ENCODE peak calls at places on chromosomes 5 and 9, in ten cellular contexts. Y, F, I, U, C, P, G, A, E and O are unnamed samples.

GRCh38 chr9:37337301-37337905 is 85.1 kb upstream of the GRHPR start:
- DNase-seq in P (no peak), A (no peak), E (no peak), Y (no peak), F (no peak), I (no peak), C (no peak), U (no peak), G (no peak), O (no peak)

GRCh38 chr9:124280176-124280691 is 22.5 kb downstream of the NEK6 start:
- DNase-seq in A (no peak), U (no peak), C (no peak), I (peak; percentile 69), P (no peak), F (peak; percentile 48), E (no peak), G (no peak), Y (peak; percentile 71), O (no peak)

GRCh38 chr5:80554646-80555045 is 15.4 kb downstream of the ANKRD34B start:
- DNase-seq in U (no peak), I (no peak), G (no peak), Y (no peak), C (no peak), P (no peak), F (no peak), E (no peak), A (no peak), O (no peak)

GRCh38 chr5:6252581-6252980 is 125.8 kb downstream of the MED10 start:
- DNase-seq in Y (no peak), A (no peak), P (no peak), G (no peak), F (no peak), I (no peak), U (no peak), E (no peak), C (no peak), O (no peak)

GRCh38 chr5:139747583-139748504 is 47.8 kb upstream of the PSD2 start:
- DNase-seq in P (peak; percentile 83), C (peak; percentile 74), I (peak; percentile 89), A (peak; percentile 80), Y (peak; percentile 49), G (peak; percentile 86), U (peak; percentile 64), E (no peak), F (no peak), O (peak; percentile 67)

GRCh38 chr5:7827602-7828001 is 23.3 kb downstream of the CFAP90 start:
- DNase-seq in C (no peak), I (no peak), G (no peak), P (no peak), Y (no peak), U (no peak), E (no peak), A (no peak), F (no peak), O (no peak)

GRCh38 chr5:142841511-142842255 is 71.5 kb downstream of the ARHGAP26 start:
- DNase-seq in Y (peak; percentile 86), U (no peak), F (no peak), C (no peak), I (no peak), E (no peak), P (no peak), G (no peak), A (peak; percentile 79), O (no peak)

GRCh38 chr5:32785639-32786216 is 74.6 kb downstream of the NPR3 start:
- DNase-seq in U (no peak), P (no peak), C (no peak), I (no peak), E (no peak), F (no peak), G (no peak), Y (no peak), A (no peak), O (no peak)

GRCh38 chr5:73030995-73031394 is 75.2 kb downstream of the FCHO2 start:
- DNase-seq in F (no peak), C (no peak), I (peak; percentile 34), P (no peak), E (no peak), G (no peak), A (no peak), Y (no peak), U (no peak), O (no peak)

GRCh38 chr5:38670878-38671277 is 114.4 kb upstream of the LIFR start:
- DNase-seq in Y (no peak), F (peak; percentile 80), A (no peak), I (no peak), E (no peak), G (no peak), C (no peak), U (no peak), P (no peak), O (no peak)

GRCh38 chr9:124054671-124055212 is 43.2 kb downstream of the LHX2 start:
- DNase-seq in C (no peak), E (no peak), I (no peak), F (no peak), U (peak; percentile 73), Y (no peak), P (no peak), G (no peak), A (no peak), O (no peak)

GRCh38 chr9:35341585-35341984 is 148.3 kb upstream of the RUSC2 start:
- DNase-seq in F (no peak), P (no peak), E (no peak), U (no peak), A (peak; percentile 66), Y (peak; percentile 59), G (no peak), C (no peak), I (peak; percentile 27), O (no peak)

GRCh38 chr5:27854243-27854852 is 816.0 kb upstream of the CDH9 start:
- DNase-seq in G (no peak), E (no peak), F (no peak), P (no peak), A (no peak), Y (no peak), U (no peak), I (no peak), C (no peak), O (no peak)

GRCh38 chr5:180723936-180724335 is 15.9 kb downstream of the OR2Y1 start:
- DNase-seq in E (no peak), Y (no peak), G (no peak), C (no peak), F (no peak), P (no peak), A (no peak), U (no peak), I (no peak), O (no peak)

GRCh38 chr5:32443145-32443540 is 1.4 kb downstream of the ZFR start:
- DNase-seq in P (no peak), A (no peak), C (no peak), G (no peak), I (peak; percentile 18), F (no peak), Y (no peak), E (no peak), U (peak; percentile 58), O (no peak)

GRCh38 chr9:6230037-6230778 is 14.6 kb downstream of the IL33 start:
- DNase-seq in C (no peak), E (no peak), I (peak; percentile 24), P (no peak), F (no peak), Y (no peak), U (no peak), A (no peak), G (no peak), O (no peak)

GRCh38 chr5:52754051-52754450 is 33.7 kb upstream of the ITGA1 start:
- DNase-seq in G (no peak), U (peak; percentile 8), I (no peak), Y (no peak), A (no peak), F (no peak), C (no peak), P (no peak), E (no peak), O (no peak)

GRCh38 chr9:102778756-102779155 is 216.4 kb upstream of the CYLC2 start:
- DNase-seq in F (no peak), E (no peak), I (no peak), P (no peak), Y (no peak), G (no peak), C (no peak), U (no peak), A (no peak), O (no peak)

GRCh38 chr9:115850548-115851304 is 302.9 kb upstream of the PAPPA start:
- DNase-seq in I (no peak), C (no peak), Y (no peak), E (no peak), F (no peak), U (no peak), G (no peak), A (no peak), P (no peak), O (no peak)

GRCh38 chr5:118060833-118061232 is 927.5 kb downstream of the DTWD2 start:
- DNase-seq in U (no peak), C (no peak), A (no peak), G (no peak), I (no peak), Y (no peak), P (no peak), F (no peak), E (no peak), O (no peak)
- TF ChIP-seq CTCF in U (no peak), C (no peak), A (no peak), G (no peak), I (peak; percentile 10), Y (no peak), P (no peak), F (no peak), E (peak; percentile 49), O (no peak)

GRCh38 chr5:146906803-146907202 is 28.2 kb upstream of the PPP2R2B start:
- DNase-seq in U (no peak), C (peak; percentile 17), A (no peak), I (peak; percentile 9), G (no peak), E (peak; percentile 34), F (no peak), P (no peak), Y (no peak), O (no peak)
- TF ChIP-seq CTCF in U (no peak), C (no peak), A (no peak), I (no peak), G (no peak), E (peak; percentile 15), F (no peak), P (no peak), Y (no peak), O (no peak)

GRCh38 chr9:130860458-130861316 is 25.6 kb downstream of the ABL1 start:
- DNase-seq in I (peak; percentile 81), P (no peak), Y (peak; percentile 88), G (peak; percentile 80), E (no peak), U (no peak), A (peak; percentile 97), C (no peak), F (no peak), O (no peak)
- TF ChIP-seq CTCF in I (peak; percentile 22), P (no peak), Y (peak; percentile 57), G (no peak), E (no peak), U (no peak), A (peak; percentile 45), C (no peak), F (peak; percentile 14), O (no peak)

DNA sequence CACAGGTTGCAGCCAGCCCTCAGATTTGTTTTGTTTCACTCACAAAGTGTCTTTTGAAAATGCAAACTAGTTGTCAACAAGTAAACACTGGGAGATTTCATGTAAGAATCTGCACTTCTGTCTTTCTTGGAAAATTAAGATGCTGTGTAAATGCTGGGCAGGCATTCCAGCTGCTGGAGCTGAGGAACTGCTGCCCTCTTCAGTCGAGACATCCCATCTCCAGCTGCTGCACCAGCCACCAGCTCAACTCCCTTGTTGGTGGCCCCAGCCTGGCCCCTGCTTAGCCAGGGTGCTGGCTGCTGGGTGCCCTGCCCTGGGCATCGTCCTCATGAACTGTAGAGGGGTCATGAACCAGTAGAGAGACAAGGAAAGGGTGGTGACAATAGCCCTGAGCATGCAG is 33.1 kb upstream of the AFAP1L1 start:
- DNase-seq in F (no peak), I (no peak), P (no peak), G (no peak), A (no peak), U (no peak), C (no peak), E (no peak), Y (no peak), O (no peak)
- TF ChIP-seq CTCF in F (no peak), I (peak; percentile 15), P (no peak), G (no peak), A (no peak), U (no peak), C (no peak), E (no peak), Y (no peak), O (no peak)